ENCODE peak calls at places on chromosomes 4 and X, in nine cellular contexts. N is HFF-Myc, Y is lower lobe of right lung, U is lower leg skin, F is retinal pigment epithelial cell, G is GM12865, O is right atrium auricular region, J is pancreas, M is cardiac fibroblast. Z is an unnamed sample.

GRCh38 chr4:8917321-8917811 is 45.7 kb upstream of the HMX1 start:
- DNase-seq in M (no peak), J (peak), F (no peak), N (no peak), O (peak), G (no peak), Y (peak), U (peak), Z (peak)

GRCh38 chr4:116016201-116016600 is 902.8 kb upstream of the NDST4 start:
- DNase-seq in G (peak), Y (peak), U (no peak), J (no peak), O (no peak), F (peak), N (no peak), M (peak), Z (no peak)

GRCh38 chr4:71229477-71230257 is 109.2 kb upstream of the SLC4A4 start:
- DNase-seq in J (peak), F (peak), N (no peak), G (peak), Y (no peak), M (peak), U (no peak), O (no peak), Z (no peak)

GRCh38 chrX:23548164-23548563 is 119.1 kb upstream of the PRDX4 start:
- DNase-seq in Y (no peak), U (no peak), G (no peak), J (no peak), O (no peak), N (peak), F (no peak), M (no peak), Z (no peak)

GRCh38 chr4:109631709-109632108 is 71.5 kb downstream of the CASP6 start:
- DNase-seq in J (peak), M (no peak), U (no peak), G (no peak), N (no peak), F (no peak), Y (no peak), O (no peak), Z (no peak)

GRCh38 chrX:96436105-96436504 is 248.5 kb upstream of the DIAPH2 start:
- DNase-seq in U (no peak), O (no peak), N (no peak), M (peak), J (no peak), F (no peak), Y (no peak), G (no peak), Z (no peak)

GRCh38 chrX:7068939-7069367 is 78.6 kb upstream of the STS start:
- DNase-seq in F (no peak), G (peak), U (no peak), J (no peak), N (no peak), M (no peak), Y (no peak), O (no peak), Z (no peak)

GRCh38 chr4:36427696-36428095 is 146.3 kb downstream of the DTHD1 start:
- DNase-seq in O (no peak), N (no peak), U (no peak), G (no peak), M (no peak), F (no peak), Y (no peak), J (no peak), Z (no peak)

GRCh38 chr4:127632420-127633403 is at the start of gene INTU:
- DNase-seq in F (peak), U (peak), Y (peak), G (no peak), N (peak), O (peak), M (peak), J (peak), Z (peak)

GRCh38 chrX:129983575-129984131 is 1.2 kb downstream of the BCORL1 start:
- DNase-seq in M (no peak), G (no peak), N (no peak), O (no peak), J (peak), F (no peak), U (peak), Y (peak), Z (no peak)

GRCh38 chrX:149510386-149510785 is 5.3 kb upstream of the IDS start:
- DNase-seq in F (no peak), Y (no peak), M (peak), U (peak), J (no peak), N (no peak), G (no peak), O (no peak), Z (no peak)

GRCh38 chr4:52869196-52869595 is 7.1 kb downstream of the RASL11B start:
- DNase-seq in Y (no peak), J (no peak), F (no peak), N (peak), M (peak), U (peak), G (no peak), O (peak), Z (no peak)

GRCh38 chr4:184728858-184729257 is 5.0 kb downstream of the CENPU start:
- DNase-seq in N (no peak), U (no peak), Y (no peak), G (no peak), M (peak), F (peak), O (no peak), J (no peak), Z (no peak)

GRCh38 chr4:127870688-127871087 is 10.0 kb upstream of the PLK4 start:
- DNase-seq in M (peak), O (no peak), N (peak), U (no peak), J (no peak), Y (no peak), F (no peak), G (no peak), Z (no peak)

GRCh38 chr4:112348488-112349158 is 51.5 kb downstream of the ALPK1 start:
- DNase-seq in U (peak), M (peak), F (peak), N (peak), O (peak), J (no peak), G (no peak), Y (no peak), Z (no peak)

GRCh38 chr4:107645604-107646003 is 74.4 kb downstream of the PAPSS1 start:
- DNase-seq in Y (no peak), O (no peak), N (no peak), F (no peak), U (no peak), G (no peak), M (no peak), J (no peak), Z (no peak)

GRCh38 chrX:10085223-10085622 is 71.6 kb upstream of the CLCN4 start:
- DNase-seq in G (peak), J (no peak), U (no peak), N (no peak), Y (no peak), M (no peak), O (no peak), F (no peak), Z (no peak)

GRCh38 chrX:132258509-132258908 is 39.3 kb upstream of the RAP2C start:
- DNase-seq in N (no peak), U (no peak), F (no peak), Y (no peak), G (no peak), O (no peak), M (no peak), J (no peak), Z (no peak)

GRCh38 chr4:70666369-70666768 is at the start of gene JCHAIN:
- DNase-seq in F (no peak), Y (no peak), U (no peak), J (no peak), M (peak), O (no peak), N (no peak), G (peak), Z (no peak)

GRCh38 chr4:175421506-175421905 is 390.6 kb downstream of the GPM6A start:
- DNase-seq in N (no peak), Y (no peak), M (peak), G (no peak), F (peak), J (no peak), O (no peak), U (no peak), Z (no peak)

GRCh38 chr4:103753868-103754653 is 34.3 kb upstream of the TACR3 start:
- DNase-seq in M (no peak), Y (no peak), N (no peak), O (no peak), J (no peak), F (no peak), G (no peak), U (no peak), Z (no peak)

GRCh38 chr4:3276961-3277360 is 15.9 kb upstream of the RGS12 start:
- DNase-seq in G (no peak), M (peak), Y (no peak), F (no peak), O (no peak), U (peak), J (peak), N (no peak), Z (peak)

GRCh38 chrX:39409246-39409917 is 608.1 kb downstream of the MID1IP1 start:
- DNase-seq in O (no peak), J (no peak), F (no peak), M (peak), U (no peak), G (no peak), Y (no peak), N (no peak), Z (no peak)

GRCh38 chr4:186161138-186161537 is 30.2 kb upstream of the CYP4V2 start:
- DNase-seq in G (peak), Y (no peak), J (no peak), F (no peak), N (no peak), O (no peak), U (no peak), M (no peak), Z (no peak)

GRCh38 chrX:106726485-106727437 is at the start of gene RNF128:
- DNase-seq in N (no peak), M (peak), U (no peak), Y (peak), F (no peak), J (peak), G (no peak), O (no peak), Z (no peak)

GRCh38 chrX:94435799-94436198 is 761.8 kb downstream of the FAM133A start:
- DNase-seq in F (no peak), U (no peak), G (no peak), J (no peak), Y (no peak), O (no peak), N (no peak), M (no peak), Z (no peak)

GRCh38 chr4:10089346-10089745 is 27.3 kb downstream of the WDR1 start:
- DNase-seq in Y (peak), F (no peak), O (no peak), G (no peak), N (no peak), J (peak), U (no peak), M (no peak), Z (no peak)

GRCh38 chr4:54840992-54841768 is 183.4 kb downstream of the KIT start:
- DNase-seq in M (peak), O (no peak), U (no peak), N (no peak), G (peak), F (no peak), J (no peak), Y (no peak), Z (no peak)

GRCh38 chr4:125072269-125072668 is 242.5 kb upstream of the FAT4 start:
- DNase-seq in U (no peak), J (no peak), M (no peak), N (no peak), F (no peak), Y (no peak), G (no peak), O (no peak), Z (no peak)

GRCh38 chr4:159248383-159249178 is 145.7 kb downstream of the RAPGEF2 start:
- DNase-seq in Y (no peak), M (peak), G (no peak), O (no peak), F (no peak), N (no peak), U (no peak), J (no peak), Z (no peak)

GRCh38 chr4:78520808-78521226 is 30.8 kb upstream of the ANXA3 start:
- DNase-seq in G (no peak), M (peak), F (no peak), U (no peak), Y (no peak), J (no peak), O (no peak), N (peak), Z (no peak)

GRCh38 chrX:19864736-19865135 is 22.7 kb downstream of the SH3KBP1 start:
- DNase-seq in F (no peak), J (no peak), Y (no peak), N (no peak), O (no peak), G (peak), U (peak), M (no peak), Z (no peak)

GRCh38 chr4:76954489-76954888 is 4.9 kb downstream of the SEPTIN11 start:
- DNase-seq in O (no peak), J (no peak), N (no peak), F (no peak), Y (no peak), G (no peak), U (no peak), M (no peak), Z (no peak)

GRCh38 chr4:27000820-27001219 is 140.2 kb downstream of the STIM2 start:
- DNase-seq in U (no peak), J (no peak), N (no peak), F (no peak), O (no peak), Y (no peak), M (no peak), G (peak), Z (no peak)

GRCh38 chrX:29496636-29497180 is 718.7 kb upstream of the MAGEB2 start:
- DNase-seq in J (no peak), G (no peak), O (no peak), N (peak), U (no peak), M (no peak), F (no peak), Y (no peak), Z (no peak)

GRCh38 chrX:154791951-154792350 is 13.3 kb downstream of the MPP1 start:
- DNase-seq in N (no peak), M (no peak), U (no peak), Y (no peak), F (no peak), J (no peak), G (no peak), O (no peak), Z (no peak)

GRCh38 chrX:41471786-41472185 is 24.6 kb downstream of the NYX start:
- DNase-seq in F (no peak), Y (no peak), O (no peak), N (no peak), M (no peak), J (no peak), U (no peak), G (no peak), Z (no peak)

GRCh38 chr4:151246742-151247141 is 30.2 kb upstream of the PRSS48 start:
- DNase-seq in M (no peak), J (no peak), G (no peak), F (no peak), U (no peak), N (no peak), O (no peak), Y (no peak), Z (no peak)

GRCh38 chr4:73864365-73864764 is 4.8 kb upstream of the CXCL1 start:
- DNase-seq in M (no peak), U (no peak), F (no peak), O (no peak), G (peak), J (peak), Y (no peak), N (no peak), Z (no peak)
- TF ChIP-seq CTCF in M (peak), U (no peak), F (peak), O (no peak), G (peak), J (peak), Y (peak), N (peak), Z (peak)

GRCh38 chr4:81467672-81467964 is 4.1 kb downstream of the RASGEF1B start:
- DNase-seq in F (no peak), U (no peak), Y (no peak), J (no peak), O (no peak), G (no peak), N (no peak), M (no peak), Z (no peak)
- TF ChIP-seq CTCF in F (no peak), U (no peak), Y (no peak), J (no peak), O (peak), G (no peak), N (no peak), M (no peak), Z (no peak)

GRCh38 chr4:139584784-139585183 is 28.8 kb upstream of the SETD7 start:
- DNase-seq in F (no peak), J (no peak), M (peak), N (no peak), G (no peak), U (peak), O (no peak), Y (no peak), Z (no peak)

GRCh38 chr4:139585468-139585867 is 29.4 kb upstream of the SETD7 start:
- DNase-seq in F (no peak), O (no peak), N (no peak), M (no peak), Y (no peak), U (peak), J (no peak), G (no peak), Z (no peak)

GRCh38 chr4:139581096-139581495 is 25.1 kb upstream of the SETD7 start:
- DNase-seq in U (peak), N (no peak), J (no peak), F (no peak), O (no peak), M (no peak), G (no peak), Y (no peak), Z (no peak)

GRCh38 chr4:139584019-139584418 is 28.0 kb upstream of the SETD7 start:
- DNase-seq in N (no peak), J (no peak), G (no peak), F (no peak), Y (no peak), O (no peak), M (no peak), U (peak), Z (no peak)

DNA sequence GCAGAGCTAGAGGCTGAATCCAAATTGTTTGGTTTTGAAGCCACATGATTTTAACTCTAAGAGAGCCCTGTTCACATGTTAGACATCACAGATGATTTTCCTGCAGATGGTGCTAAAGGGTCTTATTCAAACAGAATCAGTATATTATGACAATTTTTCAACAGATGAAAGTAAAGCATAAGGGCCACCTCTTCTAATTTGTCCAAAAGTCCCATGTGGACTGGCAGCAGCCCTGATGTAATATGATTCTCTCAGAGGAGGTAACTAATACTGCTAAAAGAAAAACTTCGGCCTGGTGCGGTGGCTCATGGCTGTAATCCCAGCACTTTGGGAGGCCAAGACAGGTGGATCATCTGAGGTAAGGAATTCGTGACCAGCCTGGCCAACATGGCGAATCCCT is 26.0 kb upstream of the SETD7 start:
- DNase-seq in J (no peak), N (no peak), O (no peak), Y (no peak), M (peak), F (no peak), U (peak), G (no peak), Z (no peak)
- TF ChIP-seq CTCF in J (no peak), N (no peak), O (no peak), Y (no peak), M (peak), F (no peak), U (no peak), G (no peak), Z (peak)

GRCh38 chrX:86714441-86714840 is 566.2 kb downstream of the DACH2 start:
- DNase-seq in M (no peak), N (no peak), F (no peak), G (no peak), O (no peak), Y (no peak), U (no peak), J (no peak), Z (no peak)

DNA sequence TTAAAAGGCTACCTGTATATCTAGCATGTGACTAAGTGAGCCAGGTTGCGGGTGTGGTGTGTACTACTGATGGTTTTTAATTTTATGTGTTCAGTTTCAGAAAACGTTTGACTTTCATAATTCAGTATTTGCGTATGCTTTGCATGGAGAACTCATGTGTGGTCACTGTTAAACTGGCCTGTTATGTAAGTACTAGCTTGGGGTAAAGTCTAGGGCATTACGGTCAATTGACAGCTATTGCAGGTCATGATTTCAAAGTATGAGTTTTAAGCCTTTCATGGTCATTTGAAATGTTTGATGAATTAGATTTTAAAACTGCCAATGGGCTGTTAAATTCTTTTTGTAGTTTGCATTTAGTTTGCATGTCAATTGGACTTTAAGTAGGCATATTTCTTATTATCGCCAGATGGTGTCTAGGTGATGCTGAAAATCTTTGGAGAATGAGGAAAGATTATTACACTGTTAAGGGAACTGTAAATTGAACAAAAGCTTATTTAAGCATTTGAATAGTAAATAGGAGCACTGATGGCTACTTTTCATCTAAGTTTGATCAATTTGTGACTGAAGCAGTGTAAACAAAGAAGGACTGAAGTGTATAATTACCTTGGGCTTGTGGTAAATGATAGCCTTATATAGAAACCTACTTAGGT is 563.4 kb downstream of the DACH2 start:
- DNase-seq in F (no peak), G (no peak), O (no peak), Y (no peak), M (no peak), J (no peak), U (no peak), N (no peak), Z (no peak)
- TF ChIP-seq CTCF in F (no peak), G (no peak), O (no peak), Y (no peak), M (no peak), J (no peak), U (no peak), N (no peak), Z (no peak)

GRCh38 chr4:141099326-141099725 is 33.9 kb downstream of the RNF150 start:
- DNase-seq in M (peak), F (no peak), N (no peak), O (no peak), U (no peak), G (no peak), J (no peak), Y (no peak), Z (no peak)

GRCh38 chr4:141102367-141102766 is 30.9 kb downstream of the RNF150 start:
- DNase-seq in N (peak), Y (no peak), U (no peak), F (peak), G (no peak), M (peak), O (no peak), J (no peak), Z (no peak)

DNA sequence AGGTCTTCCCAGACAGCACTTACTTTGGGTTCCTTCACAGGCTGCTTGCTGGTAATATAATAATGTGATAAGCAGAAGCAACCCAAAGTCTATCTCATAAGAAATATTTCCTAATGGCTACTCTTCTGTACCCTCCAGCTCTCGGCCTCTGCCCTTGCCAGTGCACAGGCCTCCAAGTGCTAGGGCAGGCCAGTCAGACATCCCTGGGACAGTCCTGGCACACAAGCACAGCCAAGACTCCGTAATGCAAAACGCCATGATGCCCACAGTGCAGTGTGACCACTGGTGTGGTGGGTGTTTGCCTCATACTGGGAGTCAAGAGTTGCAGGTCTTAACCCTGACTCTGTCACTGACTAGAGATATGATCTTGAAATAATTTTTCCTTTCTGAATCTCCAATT is 35.1 kb downstream of the RNF150 start:
- DNase-seq in N (no peak), U (no peak), J (no peak), G (no peak), O (no peak), F (no peak), Y (no peak), M (no peak), Z (no peak)
- TF ChIP-seq CTCF in N (no peak), U (no peak), J (no peak), G (no peak), O (no peak), F (no peak), Y (no peak), M (no peak), Z (no peak)